ENCODE peak calls at places on chromosome 12, in eight cellular contexts. One of them, this sample, is unnamed.

GRCh38 chr12:67881565-67881964 is 107.7 kb upstream of the IFNG-AS1 start:
- DNase-seq in AG04450: no peak
- DNase-seq in cardiac muscle cell: no peak
- DNase-seq in stomach: no peak
- DNase-seq in right lobe of liver: no peak
- DNase-seq in lower leg skin: no peak
- DNase-seq in A549: no peak
- DNase-seq in uterus: no peak
- DNase-seq in this sample: no peak

GRCh38 chr12:125169870-125170269 is 104.6 kb downstream of the AACS start:
- DNase-seq in AG04450: no peak
- DNase-seq in cardiac muscle cell: no peak
- DNase-seq in stomach: no peak
- DNase-seq in right lobe of liver: no peak
- DNase-seq in lower leg skin: no peak
- DNase-seq in A549: no peak
- DNase-seq in uterus: no peak
- DNase-seq in this sample: no peak

GRCh38 chr12:3218150-3218845 is 141.1 kb downstream of the TSPAN9 start:
- DNase-seq in AG04450: no peak
- DNase-seq in cardiac muscle cell: peak
- DNase-seq in stomach: peak
- DNase-seq in right lobe of liver: peak
- DNase-seq in lower leg skin: peak
- DNase-seq in A549: no peak
- DNase-seq in uterus: peak
- DNase-seq in this sample: no peak

GRCh38 chr12:91133871-91134270 is 22.6 kb upstream of the LUM start:
- DNase-seq in AG04450: peak
- DNase-seq in cardiac muscle cell: no peak
- DNase-seq in stomach: no peak
- DNase-seq in right lobe of liver: no peak
- DNase-seq in lower leg skin: no peak
- DNase-seq in A549: no peak
- DNase-seq in uterus: no peak
- DNase-seq in this sample: no peak

GRCh38 chr12:115305275-115305674 is 621.3 kb upstream of the TBX3 start:
- DNase-seq in AG04450: no peak
- DNase-seq in cardiac muscle cell: no peak
- DNase-seq in stomach: no peak
- DNase-seq in right lobe of liver: no peak
- DNase-seq in lower leg skin: no peak
- DNase-seq in A549: no peak
- DNase-seq in uterus: no peak
- DNase-seq in this sample: no peak

GRCh38 chr12:71046215-71046614 is 111.6 kb downstream of the TSPAN8 start:
- DNase-seq in AG04450: no peak
- DNase-seq in cardiac muscle cell: no peak
- DNase-seq in stomach: no peak
- DNase-seq in right lobe of liver: no peak
- DNase-seq in lower leg skin: no peak
- DNase-seq in A549: no peak
- DNase-seq in uterus: no peak
- DNase-seq in this sample: no peak

GRCh38 chr12:68481181-68481941 is 129.3 kb upstream of the RAP1B start:
- DNase-seq in AG04450: no peak
- DNase-seq in cardiac muscle cell: no peak
- DNase-seq in stomach: no peak
- DNase-seq in right lobe of liver: no peak
- DNase-seq in lower leg skin: no peak
- DNase-seq in A549: no peak
- DNase-seq in uterus: no peak
- DNase-seq in this sample: peak

GRCh38 chr12:42786400-42786799 is 196.9 kb upstream of the PRICKLE1 start:
- DNase-seq in AG04450: no peak
- DNase-seq in cardiac muscle cell: no peak
- DNase-seq in stomach: no peak
- DNase-seq in right lobe of liver: no peak
- DNase-seq in lower leg skin: no peak
- DNase-seq in A549: no peak
- DNase-seq in uterus: no peak
- DNase-seq in this sample: no peak

GRCh38 chr12:93766802-93767523 is 89.8 kb downstream of the CRADD start:
- DNase-seq in AG04450: no peak
- DNase-seq in cardiac muscle cell: peak
- DNase-seq in stomach: no peak
- DNase-seq in right lobe of liver: no peak
- DNase-seq in lower leg skin: no peak
- DNase-seq in A549: peak
- DNase-seq in uterus: peak
- DNase-seq in this sample: peak

GRCh38 chr12:18696971-18697602 is 40.7 kb downstream of the PLCZ1 start:
- DNase-seq in AG04450: peak
- DNase-seq in cardiac muscle cell: no peak
- DNase-seq in stomach: no peak
- DNase-seq in right lobe of liver: no peak
- DNase-seq in lower leg skin: no peak
- DNase-seq in A549: no peak
- DNase-seq in uterus: no peak
- DNase-seq in this sample: no peak

GRCh38 chr12:65886996-65887395 is 62.7 kb downstream of the HMGA2 start:
- DNase-seq in AG04450: no peak
- DNase-seq in cardiac muscle cell: no peak
- DNase-seq in stomach: no peak
- DNase-seq in right lobe of liver: no peak
- DNase-seq in lower leg skin: no peak
- DNase-seq in A549: no peak
- DNase-seq in uterus: no peak
- DNase-seq in this sample: no peak

GRCh38 chr12:132761911-132762583 is 415 bp upstream of the ANKLE2 start:
- DNase-seq in AG04450: no peak
- DNase-seq in cardiac muscle cell: peak
- DNase-seq in stomach: peak
- DNase-seq in right lobe of liver: peak
- DNase-seq in lower leg skin: peak
- DNase-seq in A549: peak
- DNase-seq in uterus: peak
- DNase-seq in this sample: peak
- TF ChIP-seq CTCF in AG04450: peak
- TF ChIP-seq CTCF in cardiac muscle cell: peak
- TF ChIP-seq CTCF in stomach: no peak
- TF ChIP-seq CTCF in right lobe of liver: peak
- TF ChIP-seq CTCF in lower leg skin: no peak
- TF ChIP-seq CTCF in A549: peak
- TF ChIP-seq CTCF in uterus: no peak
- TF ChIP-seq CTCF in this sample: peak

GRCh38 chr12:116390656-116391335 is 113.3 kb upstream of the MED13L start:
- DNase-seq in AG04450: no peak
- DNase-seq in cardiac muscle cell: no peak
- DNase-seq in stomach: peak
- DNase-seq in right lobe of liver: no peak
- DNase-seq in lower leg skin: no peak
- DNase-seq in A549: no peak
- DNase-seq in uterus: no peak
- DNase-seq in this sample: no peak
- H3K4me3 ChIP-seq in AG04450: no peak
- H3K4me3 ChIP-seq in cardiac muscle cell: no peak
- H3K4me3 ChIP-seq in stomach: no peak
- H3K4me3 ChIP-seq in right lobe of liver: no peak
- H3K4me3 ChIP-seq in lower leg skin: no peak
- H3K4me3 ChIP-seq in A549: no peak
- H3K4me3 ChIP-seq in uterus: no peak
- H3K4me3 ChIP-seq in this sample: no peak

GRCh38 chr12:81610955-81611889 is 147.9 kb downstream of the PPFIA2 start:
- DNase-seq in AG04450: no peak
- DNase-seq in cardiac muscle cell: peak
- DNase-seq in stomach: no peak
- DNase-seq in right lobe of liver: no peak
- DNase-seq in lower leg skin: no peak
- DNase-seq in A549: peak
- DNase-seq in uterus: no peak
- DNase-seq in this sample: peak
- TF ChIP-seq CTCF in AG04450: peak
- TF ChIP-seq CTCF in cardiac muscle cell: peak
- TF ChIP-seq CTCF in stomach: no peak
- TF ChIP-seq CTCF in right lobe of liver: no peak
- TF ChIP-seq CTCF in lower leg skin: no peak
- TF ChIP-seq CTCF in A549: peak
- TF ChIP-seq CTCF in uterus: no peak
- TF ChIP-seq CTCF in this sample: peak

DNA sequence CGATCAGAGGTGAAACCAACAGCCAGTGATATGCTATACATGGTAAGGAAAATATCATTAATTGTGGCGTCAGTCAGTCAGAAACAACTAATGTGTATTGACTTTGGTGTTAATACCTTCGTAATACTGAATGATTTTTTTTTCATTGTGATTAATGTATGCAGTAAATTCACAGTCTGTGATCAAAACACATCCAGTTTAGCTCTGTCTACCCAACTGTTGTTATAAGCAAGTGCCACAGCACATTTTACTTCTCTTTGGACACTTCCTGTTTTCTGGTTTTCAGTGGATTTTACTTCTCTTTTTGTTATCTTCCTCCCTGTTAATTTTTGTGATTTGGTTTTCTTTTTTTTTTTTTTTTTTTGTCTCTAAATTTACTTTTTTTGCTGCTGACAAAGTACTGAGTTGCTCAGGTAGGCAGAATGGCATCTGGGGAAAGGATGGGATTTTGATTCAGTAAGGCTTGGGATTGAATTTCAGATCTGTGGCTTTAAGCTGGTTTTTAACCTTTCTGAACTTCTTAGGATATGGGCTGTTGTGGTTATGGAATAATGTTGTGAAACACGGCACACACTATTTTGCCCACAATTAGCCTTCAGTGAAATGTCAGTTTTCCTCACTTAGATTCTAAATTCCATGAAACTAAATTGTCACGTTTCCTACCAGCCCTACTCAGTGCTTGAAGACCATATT is 604 bp downstream of the GLIPR1 start:
- DNase-seq in AG04450: no peak
- DNase-seq in cardiac muscle cell: no peak
- DNase-seq in stomach: no peak
- DNase-seq in right lobe of liver: no peak
- DNase-seq in lower leg skin: no peak
- DNase-seq in A549: no peak
- DNase-seq in uterus: no peak
- DNase-seq in this sample: peak
- H3K4me3 ChIP-seq in AG04450: peak
- H3K4me3 ChIP-seq in cardiac muscle cell: no peak
- H3K4me3 ChIP-seq in stomach: peak
- H3K4me3 ChIP-seq in right lobe of liver: peak
- H3K4me3 ChIP-seq in lower leg skin: peak
- H3K4me3 ChIP-seq in A549: peak
- H3K4me3 ChIP-seq in uterus: peak
- H3K4me3 ChIP-seq in this sample: peak

GRCh38 chr12:111687952-111688351 is 2.1 kb downstream of the ACAD10 start:
- DNase-seq in AG04450: no peak
- DNase-seq in cardiac muscle cell: no peak
- DNase-seq in stomach: no peak
- DNase-seq in right lobe of liver: no peak
- DNase-seq in lower leg skin: no peak
- DNase-seq in A549: no peak
- DNase-seq in uterus: no peak
- DNase-seq in this sample: no peak

GRCh38 chr12:111687255-111687654 is 1.4 kb downstream of the ACAD10 start:
- DNase-seq in AG04450: no peak
- DNase-seq in cardiac muscle cell: no peak
- DNase-seq in stomach: no peak
- DNase-seq in right lobe of liver: no peak
- DNase-seq in lower leg skin: no peak
- DNase-seq in A549: peak
- DNase-seq in uterus: no peak
- DNase-seq in this sample: peak

GRCh38 chr12:111686574-111687105 is 787 bp downstream of the ACAD10 start:
- DNase-seq in AG04450: no peak
- DNase-seq in cardiac muscle cell: no peak
- DNase-seq in stomach: no peak
- DNase-seq in right lobe of liver: no peak
- DNase-seq in lower leg skin: no peak
- DNase-seq in A549: no peak
- DNase-seq in uterus: no peak
- DNase-seq in this sample: peak

GRCh38 chr12:111685322-111685810 is 390 bp downstream of the BRAP start:
- DNase-seq in AG04450: no peak
- DNase-seq in cardiac muscle cell: no peak
- DNase-seq in stomach: no peak
- DNase-seq in right lobe of liver: no peak
- DNase-seq in lower leg skin: no peak
- DNase-seq in A549: no peak
- DNase-seq in uterus: no peak
- DNase-seq in this sample: peak

DNA sequence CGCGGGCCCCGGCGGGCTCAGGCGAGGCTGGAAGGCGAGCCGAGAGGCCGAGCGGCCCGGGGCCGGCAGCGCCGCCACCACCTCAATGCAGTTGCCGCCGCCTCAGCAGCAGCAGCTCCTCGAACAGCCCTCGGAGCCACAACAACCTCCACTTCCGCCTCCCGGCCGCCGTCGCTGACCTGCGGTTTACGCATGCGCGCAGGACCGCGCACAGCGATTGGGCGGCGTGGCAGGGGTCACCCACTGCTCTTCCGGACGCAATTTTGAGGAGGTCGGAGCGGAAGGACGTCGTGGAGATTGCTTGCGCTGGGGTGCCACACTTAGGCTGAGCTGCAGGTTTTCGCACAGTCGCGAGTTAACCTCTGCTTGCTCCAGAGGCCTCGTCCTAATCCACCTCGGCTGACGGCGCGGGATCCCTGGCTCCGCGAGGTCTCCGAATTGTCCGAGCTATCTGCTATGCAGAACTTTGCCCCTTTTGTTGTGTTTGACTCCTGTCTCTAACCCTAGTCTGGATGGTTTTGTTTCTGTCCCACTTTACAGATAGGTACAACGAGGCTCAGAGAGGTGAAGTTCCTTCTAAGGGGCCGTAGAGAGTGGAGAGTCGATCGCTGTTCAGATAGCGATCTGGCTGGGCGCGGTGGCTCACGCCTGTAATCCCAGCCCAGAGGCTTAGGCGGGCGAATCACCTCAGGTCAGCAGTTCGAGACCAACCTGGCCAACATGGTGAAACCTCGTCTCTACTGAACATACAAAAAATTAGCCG is at the start of the genes ACAD10 and BRAP:
- DNase-seq in AG04450: peak
- DNase-seq in cardiac muscle cell: peak
- DNase-seq in stomach: peak
- DNase-seq in right lobe of liver: peak
- DNase-seq in lower leg skin: peak
- DNase-seq in A549: peak
- DNase-seq in uterus: peak
- DNase-seq in this sample: peak
- TF ChIP-seq CTCF in AG04450: no peak
- TF ChIP-seq CTCF in cardiac muscle cell: no peak
- TF ChIP-seq CTCF in stomach: no peak
- TF ChIP-seq CTCF in right lobe of liver: no peak
- TF ChIP-seq CTCF in lower leg skin: no peak
- TF ChIP-seq CTCF in A549: no peak
- TF ChIP-seq CTCF in uterus: peak
- TF ChIP-seq CTCF in this sample: no peak

GRCh38 chr12:54368709-54369596 is 4.7 kb upstream of the GPR84 start:
- DNase-seq in AG04450: peak
- DNase-seq in cardiac muscle cell: peak
- DNase-seq in stomach: peak
- DNase-seq in right lobe of liver: peak
- DNase-seq in lower leg skin: peak
- DNase-seq in A549: peak
- DNase-seq in uterus: peak
- DNase-seq in this sample: peak
- H3K4me3 ChIP-seq in AG04450: peak
- H3K4me3 ChIP-seq in cardiac muscle cell: no peak
- H3K4me3 ChIP-seq in stomach: peak
- H3K4me3 ChIP-seq in right lobe of liver: peak
- H3K4me3 ChIP-seq in lower leg skin: no peak
- H3K4me3 ChIP-seq in A549: no peak
- H3K4me3 ChIP-seq in uterus: peak
- H3K4me3 ChIP-seq in this sample: no peak